ENCODE peak calls at places on chromosomes 3 and 15, in four cellular contexts. B is HepG2, D is WTC11, Q is K562. S is an unnamed sample.
A peak's percentile ranks its signal among the peaks of the same experiment; 100 is the strongest.

GRCh38 chr15:75167588-75168076 is 34.0 kb upstream of the C15orf39 start:
- DNase-seq in B (no peak), D (no peak), Q (peak; percentile 40), S (no peak)

GRCh38 chr3:120418866-120419490 is 31.8 kb downstream of the FSTL1 start:
- DNase-seq in B (peak; percentile 76), D (peak; percentile 49), Q (no peak), S (no peak)

GRCh38 chr3:32885283-32885935 is 66.0 kb upstream of the CCR4 start:
- DNase-seq in B (no peak), D (no peak), Q (no peak), S (no peak)

GRCh38 chr3:96169111-96169510 is 645.3 kb upstream of the EPHA6 start:
- DNase-seq in B (no peak), D (no peak), Q (no peak), S (no peak)

GRCh38 chr3:5650303-5650702 is 462.8 kb downstream of the EDEM1 start:
- DNase-seq in B (no peak), D (no peak), Q (no peak), S (no peak)

GRCh38 chr15:39543651-39544050 is 37.2 kb upstream of the THBS1 start:
- DNase-seq in B (no peak), D (peak; percentile 53), Q (peak; percentile 29), S (no peak)

GRCh38 chr3:94349310-94349848 is 286.5 kb downstream of the NSUN3 start:
- DNase-seq in B (no peak), D (no peak), Q (no peak), S (no peak)

GRCh38 chr3:99637381-99638111 is 848 bp upstream of the COL8A1 start:
- DNase-seq in B (no peak), D (peak; percentile 22), Q (no peak), S (no peak)

GRCh38 chr15:101042320-101042719 is 123.2 kb downstream of the LRRK1 start:
- DNase-seq in B (no peak), D (no peak), Q (no peak), S (no peak)

GRCh38 chr3:196771067-196771466 is 31.4 kb downstream of the PAK2 start:
- DNase-seq in B (no peak), D (no peak), Q (no peak), S (no peak)

GRCh38 chr3:35932995-35933394 is 293.7 kb downstream of the ARPP21 start:
- DNase-seq in B (peak; percentile 46), D (no peak), Q (no peak), S (no peak)

GRCh38 chr15:32641517-32642059 is at the start of gene SCG5:
- DNase-seq in B (no peak), D (peak; percentile 90), Q (peak; percentile 66), S (no peak)

GRCh38 chr3:52527039-52527731 is 6.5 kb downstream of the NT5DC2 start:
- DNase-seq in B (no peak), D (peak; percentile 5), Q (no peak), S (no peak)

GRCh38 chr3:101781166-101781565 is 2.2 kb downstream of the NXPE3 start:
- DNase-seq in B (no peak), D (no peak), Q (no peak), S (no peak)

GRCh38 chr15:67853454-67853853 is 13.6 kb upstream of the RNU6-1 start:
- DNase-seq in B (no peak), D (no peak), Q (no peak), S (no peak)

GRCh38 chr3:132805071-132805470 is 82.9 kb upstream of the NPHP3 start:
- DNase-seq in B (no peak), D (no peak), Q (no peak), S (no peak)

GRCh38 chr3:170961616-170962400 is 53.4 kb upstream of the EIF5A2 start:
- DNase-seq in B (peak; percentile 76), D (no peak), Q (no peak), S (no peak)

GRCh38 chr15:68411276-68411675 is 20.7 kb downstream of the ITGA11 start:
- DNase-seq in B (no peak), D (no peak), Q (no peak), S (no peak)

GRCh38 chr3:109081746-109082510 is 36.0 kb downstream of the MORC1 start:
- DNase-seq in B (peak; percentile 31), D (peak; percentile 52), Q (peak; percentile 14), S (peak; percentile 86)

GRCh38 chr3:119310052-119310451 is 15.9 kb downstream of the ARHGAP31 start:
- DNase-seq in B (no peak), D (no peak), Q (no peak), S (no peak)

GRCh38 chr15:93980149-93980911 is 251.0 kb upstream of the MCTP2 start:
- DNase-seq in B (no peak), D (no peak), Q (no peak), S (no peak)

GRCh38 chr3:16452265-16452664 is 61.2 kb downstream of the RFTN1 start:
- DNase-seq in B (no peak), D (no peak), Q (no peak), S (no peak)

GRCh38 chr3:50525987-50526386 is 22.6 kb upstream of the CACNA2D2 start:
- DNase-seq in B (peak; percentile 25), D (peak; percentile 86), Q (peak; percentile 90), S (no peak)

GRCh38 chr3:37779289-37780152 is 82.2 kb upstream of the CTDSPL start:
- DNase-seq in B (peak; percentile 66), D (no peak), Q (peak; percentile 90), S (no peak)

GRCh38 chr3:184924547-184924946 is 112.6 kb downstream of the VPS8 start:
- DNase-seq in B (no peak), D (no peak), Q (no peak), S (no peak)

GRCh38 chr3:186722457-186722856 is 5.3 kb downstream of the KNG1 start:
- DNase-seq in B (peak; percentile 18), D (peak; percentile 32), Q (no peak), S (no peak)

DNA sequence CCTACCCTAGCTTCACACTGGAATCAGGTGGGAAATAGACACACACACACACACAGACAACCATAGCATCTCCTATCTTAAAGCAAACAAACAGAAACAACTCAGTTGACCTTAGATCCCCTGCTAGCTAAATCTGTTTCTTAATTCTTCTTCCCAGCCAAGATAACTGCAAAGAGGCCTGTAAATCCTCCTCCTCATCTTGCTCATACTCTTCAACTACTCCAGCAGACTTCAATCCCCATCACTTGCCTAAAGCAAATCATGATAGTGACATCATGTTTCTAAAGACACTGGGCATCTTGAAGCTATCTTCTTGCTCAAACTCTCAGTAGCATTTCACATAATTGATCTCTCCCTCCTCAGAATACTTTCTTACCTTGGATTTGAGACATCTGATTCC is 303.0 kb downstream of the RBMS3 start:
- DNase-seq in B (no peak), D (no peak), Q (no peak), S (no peak)
- TF ChIP-seq CREM in B (no peak), D (no peak), Q (no peak), S (no peak)

DNA sequence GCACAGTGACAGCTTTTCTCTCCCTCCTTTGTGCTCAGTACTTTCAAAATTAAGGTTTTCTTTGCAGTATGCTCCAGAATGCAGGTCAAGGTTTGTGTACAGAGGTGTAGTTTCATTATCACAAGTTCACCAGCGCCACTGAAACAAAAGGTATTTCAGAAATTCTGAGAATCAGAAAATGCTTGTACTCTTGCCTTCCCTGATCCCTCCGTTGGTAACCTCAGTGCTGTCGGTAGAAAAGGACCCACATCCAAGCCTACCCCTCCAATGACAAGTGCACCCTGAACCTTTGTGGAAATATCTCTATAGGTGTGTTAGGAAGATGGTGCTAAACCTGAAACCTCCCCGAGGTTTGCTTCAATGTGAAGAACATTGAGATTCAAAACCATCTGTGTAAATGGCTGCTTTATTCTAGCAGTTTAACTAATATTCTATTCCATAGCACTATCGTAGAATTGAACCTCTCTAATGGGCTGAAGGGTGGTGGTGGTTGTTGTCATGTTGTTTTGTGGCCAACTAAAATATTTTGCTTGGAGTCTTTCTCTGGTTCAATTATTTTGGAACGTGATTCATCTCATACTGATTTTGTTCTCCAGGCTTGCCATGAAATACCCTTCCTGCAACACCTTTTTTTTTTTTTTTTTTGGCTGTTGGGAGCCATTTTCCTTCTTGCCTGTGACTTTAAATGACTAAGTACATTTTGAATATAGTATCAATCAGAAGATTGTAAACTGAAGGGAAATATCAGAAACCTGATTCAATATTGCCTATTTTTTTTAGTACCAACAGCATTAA is 20.7 kb downstream of the ZBTB38 start:
- DNase-seq in B (peak; percentile 53), D (no peak), Q (no peak), S (no peak)
- TF ChIP-seq CREM in B (peak; percentile 21), D (no peak), Q (no peak), S (no peak)

GRCh38 chr3:71724171-71724453 is 1.1 kb downstream of the EIF4E3 start:
- DNase-seq in B (no peak), D (no peak), Q (no peak), S (no peak)

GRCh38 chr3:71725279-71725991 is at the start of gene EIF4E3:
- DNase-seq in B (no peak), D (peak; percentile 52), Q (peak; percentile 83), S (no peak)

GRCh38 chr3:71726106-71726505 is 904 bp upstream of the EIF4E3 start:
- DNase-seq in B (no peak), D (no peak), Q (no peak), S (no peak)

GRCh38 chr3:71723452-71724170 is 1.6 kb downstream of the EIF4E3 start:
- DNase-seq in B (no peak), D (no peak), Q (no peak), S (no peak)

DNA sequence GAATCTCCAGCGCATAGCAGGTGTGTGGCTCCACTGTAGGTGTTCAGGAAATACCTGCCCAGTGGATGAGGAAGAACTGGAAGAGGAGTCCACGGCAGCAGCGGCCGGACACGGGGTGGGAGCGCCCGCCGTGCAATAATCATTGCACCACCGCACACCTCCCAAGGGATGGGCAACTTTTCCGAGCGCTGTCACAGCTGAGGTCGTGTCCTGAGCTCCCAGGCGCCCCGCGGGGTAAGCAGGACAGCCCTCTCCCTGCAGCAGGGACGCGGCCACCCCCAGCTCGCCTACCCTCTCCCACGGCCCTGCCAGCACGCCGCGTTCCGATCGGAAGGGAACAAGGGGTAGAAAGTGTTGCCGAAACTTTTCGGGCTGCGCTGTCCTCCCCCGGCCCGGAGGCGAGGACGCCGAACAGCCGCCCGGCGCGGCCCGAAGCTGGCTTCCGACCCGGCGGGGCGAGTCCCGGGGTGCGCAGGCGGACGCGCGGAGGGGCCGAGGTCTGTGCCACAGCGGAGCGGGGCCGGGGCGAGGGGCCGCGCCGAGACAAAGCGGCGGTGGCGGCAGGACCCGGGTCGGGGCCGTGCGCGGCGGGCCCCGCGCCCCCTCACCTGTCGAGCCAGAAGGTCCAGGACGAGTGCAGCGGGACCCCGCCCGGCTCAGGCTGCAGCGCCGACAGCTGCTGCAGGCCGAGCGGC is 471 bp downstream of the EIF4E3 start:
- DNase-seq in B (no peak), D (peak; percentile 44), Q (no peak), S (no peak)
- TF ChIP-seq CREM in B (no peak), D (no peak), Q (no peak), S (no peak)

GRCh38 chr3:9778102-9778501 is 8.4 kb upstream of the CAMK1 start:
- DNase-seq in B (no peak), D (no peak), Q (no peak), S (no peak)

GRCh38 chr3:9779197-9779596 is 9.4 kb upstream of the CAMK1 start:
- DNase-seq in B (no peak), D (no peak), Q (no peak), S (no peak)

GRCh38 chr3:9778518-9779129 is 8.9 kb upstream of the CAMK1 start:
- DNase-seq in B (no peak), D (no peak), Q (no peak), S (no peak)

GRCh38 chr3:9776896-9777694 is 7.3 kb upstream of the CAMK1 start:
- DNase-seq in B (no peak), D (no peak), Q (no peak), S (no peak)

DNA sequence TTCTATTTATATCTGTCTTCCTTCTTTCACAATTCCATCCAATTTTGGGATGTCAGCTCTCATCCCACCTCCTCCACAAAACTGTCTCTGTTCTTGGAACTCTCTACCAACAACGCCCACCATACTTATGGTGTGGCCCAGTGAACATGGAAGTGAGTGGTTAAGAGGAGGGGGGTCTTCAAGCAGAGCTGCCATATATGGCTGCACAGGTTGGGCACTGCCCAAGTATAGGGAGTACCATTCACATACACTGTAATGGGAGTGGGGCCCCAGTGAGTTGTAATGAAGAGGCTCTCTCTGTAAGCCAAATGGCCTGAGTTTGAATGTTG is 7.9 kb upstream of the CAMK1 start:
- DNase-seq in B (no peak), D (no peak), Q (no peak), S (no peak)
- TF ChIP-seq CREM in B (no peak), D (no peak), Q (no peak), S (no peak)

S was measured in GM12878.